ENCODE peak calls at places on chromosome 9, in ten cellular contexts. Y, G, H, J, O, D, L, B, I and W are unnamed samples.

GRCh38 chr9:97596906-97597305 is 36.3 kb downstream of the TSTD2 start:
- DNase-seq in H (peak), G (no peak), I (no peak), D (no peak), B (no peak), J (no peak), Y (no peak), O (no peak), L (no peak), W (no peak)

GRCh38 chr9:88342246-88342645 is 46.0 kb upstream of the SPIN1 start:
- DNase-seq in H (no peak), I (peak), D (no peak), J (no peak), O (no peak), G (no peak), L (no peak), B (no peak), Y (no peak), W (no peak)

GRCh38 chr9:35859310-35859994 is 10.7 kb downstream of the OR13J1 start:
- DNase-seq in L (peak), G (no peak), D (no peak), J (peak), I (peak), Y (no peak), O (no peak), B (peak), H (peak), W (no peak)

GRCh38 chr9:35135988-35136387 is 20.3 kb upstream of the ATOSB start:
- DNase-seq in Y (no peak), H (no peak), J (no peak), L (no peak), O (no peak), D (no peak), B (no peak), G (no peak), I (no peak), W (no peak)

GRCh38 chr9:115456515-115456914 is 338.6 kb upstream of the TNC start:
- DNase-seq in Y (no peak), O (no peak), D (no peak), B (no peak), I (peak), J (no peak), H (no peak), L (no peak), G (no peak), W (no peak)

GRCh38 chr9:90858505-90858904 is 56.9 kb downstream of the SYK start:
- DNase-seq in H (no peak), D (no peak), J (no peak), B (no peak), G (no peak), O (no peak), Y (no peak), L (no peak), I (no peak), W (no peak)

GRCh38 chr9:99828417-99829176 is 6.9 kb downstream of the NR4A3 start:
- DNase-seq in Y (no peak), L (no peak), J (no peak), I (no peak), O (no peak), H (no peak), D (no peak), G (no peak), B (peak), W (no peak)

GRCh38 chr9:21817176-21817575 is 14.7 kb downstream of the MTAP start:
- DNase-seq in G (no peak), I (peak), L (no peak), B (no peak), O (no peak), D (no peak), Y (no peak), J (no peak), H (no peak), W (no peak)

GRCh38 chr9:116318463-116319271 is 165.1 kb downstream of the PAPPA start:
- DNase-seq in D (no peak), O (no peak), I (peak), G (no peak), B (peak), H (no peak), J (no peak), L (no peak), Y (no peak), W (no peak)

GRCh38 chr9:104795857-104796256 is 31.9 kb downstream of the NIPSNAP3B start:
- DNase-seq in D (no peak), I (no peak), L (no peak), G (no peak), O (no peak), J (no peak), H (no peak), B (no peak), Y (no peak), W (no peak)

GRCh38 chr9:137302176-137303030 is at the start of gene NRARP:
- DNase-seq in G (peak), Y (peak), L (peak), B (peak), O (peak), H (no peak), J (peak), I (peak), D (peak), W (peak)

GRCh38 chr9:108150736-108151135 is 661.2 kb upstream of the KLF4 start:
- DNase-seq in O (no peak), L (no peak), Y (no peak), J (no peak), H (no peak), I (peak), D (no peak), G (no peak), B (no peak), W (no peak)

GRCh38 chr9:112086627-112087026 is 88.5 kb downstream of the SUSD1 start:
- DNase-seq in D (no peak), I (peak), B (no peak), Y (no peak), L (no peak), G (no peak), O (no peak), J (peak), H (no peak), W (no peak)

GRCh38 chr9:36714161-36714560 is 141.5 kb downstream of the MELK start:
- DNase-seq in Y (no peak), G (no peak), H (no peak), D (no peak), I (no peak), L (no peak), B (no peak), O (no peak), J (no peak), W (no peak)

GRCh38 chr9:129954868-129955550 is 88.0 kb downstream of the FNBP1 start:
- DNase-seq in G (no peak), Y (no peak), H (no peak), B (no peak), D (no peak), I (peak), J (no peak), L (no peak), O (no peak), W (no peak)

GRCh38 chr9:81519816-81520215 is 169.5 kb downstream of the TLE1 start:
- DNase-seq in B (no peak), O (no peak), G (no peak), Y (no peak), D (no peak), J (no peak), H (no peak), I (no peak), L (no peak), W (no peak)

GRCh38 chr9:20732118-20732517 is 48.1 kb downstream of the FOCAD start:
- DNase-seq in L (no peak), Y (no peak), B (no peak), I (peak), H (no peak), J (no peak), O (no peak), D (no peak), G (no peak), W (no peak)

GRCh38 chr9:133121200-133122166 is at the start of gene RALGDS:
- DNase-seq in Y (peak), L (peak), I (peak), G (peak), O (peak), H (peak), J (peak), B (peak), D (peak), W (peak)